ENCODE peak calls at places on chromosome 1, in four cellular contexts. One of them, this sample, is unnamed.
A peak's percentile ranks its signal among the peaks of the same experiment; 100 is the strongest.

GRCh38 chr1:209053587-209053986 is 529.9 kb upstream of the CAMK1G start:
- DNase-seq in KG1: no peak
- DNase-seq in neural crest cell: no peak
- DNase-seq in GM23338: no peak
- DNase-seq in this sample: no peak

GRCh38 chr1:170265234-170265633 is 119.5 kb downstream of the NTMT2 start:
- DNase-seq in KG1: no peak
- DNase-seq in neural crest cell: no peak
- DNase-seq in GM23338: peak; percentile 11
- DNase-seq in this sample: no peak

GRCh38 chr1:147676306-147677085 is 6.2 kb upstream of the ACP6 start:
- DNase-seq in KG1: no peak
- DNase-seq in neural crest cell: no peak
- DNase-seq in GM23338: no peak
- DNase-seq in this sample: no peak

GRCh38 chr1:17874231-17874630 is 119.1 kb downstream of the ACTL8 start:
- DNase-seq in KG1: no peak
- DNase-seq in neural crest cell: no peak
- DNase-seq in GM23338: no peak
- DNase-seq in this sample: no peak

GRCh38 chr1:65799601-65800000 is 6.9 kb downstream of the PDE4B start:
- DNase-seq in KG1: no peak
- DNase-seq in neural crest cell: no peak
- DNase-seq in GM23338: no peak
- DNase-seq in this sample: no peak

GRCh38 chr1:79714664-79715063 is 708.1 kb upstream of the ADGRL4 start:
- DNase-seq in KG1: no peak
- DNase-seq in neural crest cell: no peak
- DNase-seq in GM23338: no peak
- DNase-seq in this sample: no peak

GRCh38 chr1:24254783-24255182 is 64.4 kb upstream of the GRHL3 start:
- DNase-seq in KG1: no peak
- DNase-seq in neural crest cell: no peak
- DNase-seq in GM23338: peak; percentile 19
- DNase-seq in this sample: no peak

GRCh38 chr1:207964195-207964966 is 53.5 kb upstream of the CD34 start:
- DNase-seq in KG1: no peak
- DNase-seq in neural crest cell: no peak
- DNase-seq in GM23338: no peak
- DNase-seq in this sample: no peak

GRCh38 chr1:205669341-205670142 is 10.8 kb downstream of the SLC45A3 start:
- DNase-seq in KG1: no peak
- DNase-seq in neural crest cell: peak; percentile 49
- DNase-seq in GM23338: no peak
- DNase-seq in this sample: no peak

GRCh38 chr1:160401972-160402795 is 1.8 kb downstream of the VANGL2 start:
- DNase-seq in KG1: no peak
- DNase-seq in neural crest cell: no peak
- DNase-seq in GM23338: no peak
- DNase-seq in this sample: no peak